ENCODE peak calls at places on chromosomes 2 and 18, in eight cellular contexts. One of them, this sample, is unnamed.
A peak's percentile ranks its signal among the peaks of the same experiment; 100 is the strongest.

GRCh38 chr2:127566576-127566975 is 31.1 kb downstream of the MYO7B start:
- DNase-seq in astrocyte of the cerebellum: no peak
- DNase-seq in small intestine: no peak
- DNase-seq in neuronal stem cell: no peak
- DNase-seq in stomach: no peak
- DNase-seq in GM06990: no peak
- DNase-seq in dorsolateral prefrontal cortex: no peak
- DNase-seq in effector memory CD4-positive, alpha-beta T cell: no peak
- DNase-seq in this sample: no peak

GRCh38 chr2:162232611-162233115 is 10.6 kb downstream of the FAP start:
- DNase-seq in astrocyte of the cerebellum: no peak
- DNase-seq in small intestine: no peak
- DNase-seq in neuronal stem cell: no peak
- DNase-seq in stomach: no peak
- DNase-seq in GM06990: no peak
- DNase-seq in dorsolateral prefrontal cortex: no peak
- DNase-seq in effector memory CD4-positive, alpha-beta T cell: no peak
- DNase-seq in this sample: no peak

GRCh38 chr2:111712940-111713339 is 171.1 kb downstream of the ANAPC1 start:
- DNase-seq in astrocyte of the cerebellum: no peak
- DNase-seq in small intestine: no peak
- DNase-seq in neuronal stem cell: no peak
- DNase-seq in stomach: no peak
- DNase-seq in GM06990: no peak
- DNase-seq in dorsolateral prefrontal cortex: no peak
- DNase-seq in effector memory CD4-positive, alpha-beta T cell: no peak
- DNase-seq in this sample: no peak

GRCh38 chr2:174595904-174596397 is 1.7 kb downstream of the WIPF1 start:
- DNase-seq in astrocyte of the cerebellum: no peak
- DNase-seq in small intestine: no peak
- DNase-seq in neuronal stem cell: no peak
- DNase-seq in stomach: no peak
- DNase-seq in GM06990: no peak
- DNase-seq in dorsolateral prefrontal cortex: no peak
- DNase-seq in effector memory CD4-positive, alpha-beta T cell: no peak
- DNase-seq in this sample: no peak

GRCh38 chr2:202589582-202589949 is 45.2 kb upstream of the FAM117B start:
- DNase-seq in astrocyte of the cerebellum: no peak
- DNase-seq in small intestine: no peak
- DNase-seq in neuronal stem cell: no peak
- DNase-seq in stomach: no peak
- DNase-seq in GM06990: no peak
- DNase-seq in dorsolateral prefrontal cortex: no peak
- DNase-seq in effector memory CD4-positive, alpha-beta T cell: no peak
- DNase-seq in this sample: no peak

GRCh38 chr2:170235860-170236638 is 58.1 kb downstream of the MYO3B start:
- DNase-seq in astrocyte of the cerebellum: peak; percentile 38
- DNase-seq in small intestine: peak; percentile 33
- DNase-seq in neuronal stem cell: peak; percentile 84
- DNase-seq in stomach: no peak
- DNase-seq in GM06990: no peak
- DNase-seq in dorsolateral prefrontal cortex: no peak
- DNase-seq in effector memory CD4-positive, alpha-beta T cell: no peak
- DNase-seq in this sample: no peak

GRCh38 chr2:191151315-191151698 is 513 bp upstream of the STAT4 start:
- DNase-seq in astrocyte of the cerebellum: no peak
- DNase-seq in small intestine: no peak
- DNase-seq in neuronal stem cell: no peak
- DNase-seq in stomach: no peak
- DNase-seq in GM06990: no peak
- DNase-seq in dorsolateral prefrontal cortex: no peak
- DNase-seq in effector memory CD4-positive, alpha-beta T cell: no peak
- DNase-seq in this sample: no peak

GRCh38 chr2:3956892-3957291 is 253.5 kb downstream of the DCDC2C start:
- DNase-seq in astrocyte of the cerebellum: no peak
- DNase-seq in small intestine: no peak
- DNase-seq in neuronal stem cell: no peak
- DNase-seq in stomach: no peak
- DNase-seq in GM06990: no peak
- DNase-seq in dorsolateral prefrontal cortex: no peak
- DNase-seq in effector memory CD4-positive, alpha-beta T cell: no peak
- DNase-seq in this sample: no peak

GRCh38 chr2:241907171-241907570 is 37.6 kb downstream of the RTP5 start:
- DNase-seq in astrocyte of the cerebellum: no peak
- DNase-seq in small intestine: no peak
- DNase-seq in neuronal stem cell: no peak
- DNase-seq in stomach: peak; percentile 20
- DNase-seq in GM06990: no peak
- DNase-seq in dorsolateral prefrontal cortex: no peak
- DNase-seq in effector memory CD4-positive, alpha-beta T cell: no peak
- DNase-seq in this sample: no peak

GRCh38 chr2:95262896-95263542 is 11.2 kb upstream of the PROM2 start:
- DNase-seq in astrocyte of the cerebellum: no peak
- DNase-seq in small intestine: no peak
- DNase-seq in neuronal stem cell: no peak
- DNase-seq in stomach: peak; percentile 8
- DNase-seq in GM06990: no peak
- DNase-seq in dorsolateral prefrontal cortex: no peak
- DNase-seq in effector memory CD4-positive, alpha-beta T cell: no peak
- DNase-seq in this sample: no peak

GRCh38 chr18:32772580-32773186 is at the start of gene KLHL14:
- DNase-seq in astrocyte of the cerebellum: no peak
- DNase-seq in small intestine: no peak
- DNase-seq in neuronal stem cell: no peak
- DNase-seq in stomach: no peak
- DNase-seq in GM06990: peak; percentile 38
- DNase-seq in dorsolateral prefrontal cortex: no peak
- DNase-seq in effector memory CD4-positive, alpha-beta T cell: no peak
- DNase-seq in this sample: no peak

GRCh38 chr2:39059366-39059952 is 61.4 kb downstream of the SOS1 start:
- DNase-seq in astrocyte of the cerebellum: peak; percentile 53
- DNase-seq in small intestine: peak; percentile 48
- DNase-seq in neuronal stem cell: peak; percentile 24
- DNase-seq in stomach: no peak
- DNase-seq in GM06990: peak; percentile 14
- DNase-seq in dorsolateral prefrontal cortex: no peak
- DNase-seq in effector memory CD4-positive, alpha-beta T cell: no peak
- DNase-seq in this sample: no peak

GRCh38 chr18:48792141-48792540 is 158.6 kb downstream of the SMAD7 start:
- DNase-seq in astrocyte of the cerebellum: no peak
- DNase-seq in small intestine: no peak
- DNase-seq in neuronal stem cell: no peak
- DNase-seq in stomach: no peak
- DNase-seq in GM06990: no peak
- DNase-seq in dorsolateral prefrontal cortex: no peak
- DNase-seq in effector memory CD4-positive, alpha-beta T cell: no peak
- DNase-seq in this sample: peak; percentile 3

DNA sequence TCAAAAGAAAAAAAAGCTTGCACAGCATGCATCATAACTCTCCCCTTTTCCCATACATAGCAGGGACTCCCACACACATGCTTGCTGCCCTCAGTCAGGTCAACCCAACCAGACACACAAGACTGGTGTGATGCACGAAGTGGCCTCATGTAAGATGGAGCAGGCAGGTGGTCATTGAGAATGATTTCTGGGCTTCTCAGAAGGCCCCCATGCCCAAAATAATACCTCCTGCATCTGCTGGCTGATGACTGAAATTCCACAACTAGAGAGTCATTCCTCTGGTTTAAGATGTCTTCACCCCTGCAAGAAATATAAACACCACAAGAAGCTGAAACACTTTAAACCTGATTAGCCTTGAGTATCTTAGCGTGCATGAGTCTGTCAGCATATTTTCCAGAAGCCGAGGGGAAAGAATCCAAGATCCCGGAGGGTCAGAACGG is 131.1 kb downstream of the AFF3 start:
- DNase-seq in astrocyte of the cerebellum: peak; percentile 90
- DNase-seq in small intestine: no peak
- DNase-seq in neuronal stem cell: no peak
- DNase-seq in stomach: no peak
- DNase-seq in GM06990: no peak
- DNase-seq in dorsolateral prefrontal cortex: no peak
- DNase-seq in effector memory CD4-positive, alpha-beta T cell: no peak
- DNase-seq in this sample: no peak
- H3K4me3 ChIP-seq in astrocyte of the cerebellum: no peak overlapping the region
- H3K4me3 ChIP-seq in small intestine: no peak overlapping the region
- H3K4me3 ChIP-seq in neuronal stem cell: no peak overlapping the region
- H3K4me3 ChIP-seq in stomach: no peak overlapping the region
- H3K4me3 ChIP-seq in GM06990: no peak overlapping the region
- H3K4me3 ChIP-seq in dorsolateral prefrontal cortex: no peak overlapping the region
- H3K4me3 ChIP-seq in effector memory CD4-positive, alpha-beta T cell: no peak overlapping the region
- H3K4me3 ChIP-seq in this sample: no peak overlapping the region

DNA sequence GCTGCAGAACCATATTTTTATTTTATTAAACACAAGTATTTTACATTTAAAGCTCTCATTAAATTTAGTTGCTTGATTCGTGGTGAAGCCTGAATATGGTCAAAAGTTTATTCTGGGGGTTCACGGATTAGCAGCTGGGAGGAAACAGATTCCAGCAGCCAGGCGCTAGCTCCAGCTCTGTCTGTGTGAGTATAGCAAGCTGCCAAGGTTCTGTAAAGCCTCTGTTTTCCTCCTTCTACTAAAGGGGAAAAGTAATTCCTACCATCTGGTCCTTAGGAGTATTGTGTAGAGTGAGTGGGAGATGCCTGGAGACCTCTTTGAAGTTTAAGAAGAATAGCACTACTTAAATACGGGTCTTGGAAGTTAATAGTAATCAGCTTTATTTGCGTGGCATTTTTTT is 22.6 kb downstream of the GATA6 start:
- DNase-seq in astrocyte of the cerebellum: no peak
- DNase-seq in small intestine: no peak
- DNase-seq in neuronal stem cell: no peak
- DNase-seq in stomach: no peak
- DNase-seq in GM06990: no peak
- DNase-seq in dorsolateral prefrontal cortex: no peak
- DNase-seq in effector memory CD4-positive, alpha-beta T cell: no peak
- DNase-seq in this sample: no peak
- H3K4me3 ChIP-seq in astrocyte of the cerebellum: no peak overlapping the region
- H3K4me3 ChIP-seq in small intestine: no peak overlapping the region
- H3K4me3 ChIP-seq in neuronal stem cell: no peak overlapping the region
- H3K4me3 ChIP-seq in stomach: no peak overlapping the region
- H3K4me3 ChIP-seq in GM06990: no peak overlapping the region
- H3K4me3 ChIP-seq in dorsolateral prefrontal cortex: no peak overlapping the region
- H3K4me3 ChIP-seq in effector memory CD4-positive, alpha-beta T cell: no peak overlapping the region
- H3K4me3 ChIP-seq in this sample: no peak overlapping the region

DNA sequence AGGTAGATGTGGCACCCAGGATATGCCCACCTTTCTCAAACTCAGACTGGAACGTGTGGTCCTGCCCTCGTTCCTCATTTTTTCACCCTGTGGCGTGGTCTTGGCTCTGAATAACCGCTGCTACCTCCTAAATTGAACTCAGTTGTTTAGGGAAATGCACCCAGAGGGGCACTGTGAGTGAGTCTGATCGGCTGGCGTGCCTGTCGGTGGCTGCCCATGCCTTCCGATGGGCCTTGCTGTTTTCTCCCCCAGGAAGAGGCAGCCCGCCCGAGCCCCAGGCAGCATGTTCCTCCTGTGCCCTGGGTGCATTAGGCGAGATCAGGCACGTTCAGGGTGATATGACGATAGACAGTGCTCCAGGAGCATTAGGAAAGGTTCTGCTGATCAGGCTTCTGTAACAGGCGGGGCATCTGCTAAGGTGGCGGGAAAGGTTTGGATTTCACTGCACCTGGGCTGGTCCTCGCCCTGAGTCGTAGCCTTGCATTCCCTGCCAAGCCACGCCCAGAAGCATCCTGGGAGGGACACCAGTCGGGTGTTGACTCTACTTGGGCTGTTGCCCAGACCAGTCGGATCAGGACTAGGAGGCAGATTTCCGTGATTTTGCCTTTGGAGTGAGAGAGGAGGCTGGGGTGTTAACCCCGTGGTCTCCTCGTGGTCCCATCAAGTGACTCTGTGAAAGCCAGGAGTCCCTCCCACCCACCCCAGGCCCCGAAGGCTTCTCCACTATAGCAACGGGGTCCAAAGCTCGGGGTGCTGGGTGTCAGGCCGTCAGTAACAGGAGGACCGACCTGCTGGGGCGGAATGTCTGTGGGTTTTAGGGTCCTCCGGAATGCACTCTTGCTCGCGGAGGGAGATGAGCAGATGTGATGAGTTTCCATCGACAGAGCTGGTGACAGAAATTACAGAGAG is 75.1 kb downstream of the SH3BP4 start:
- DNase-seq in astrocyte of the cerebellum: no peak
- DNase-seq in small intestine: peak; percentile 90
- DNase-seq in neuronal stem cell: no peak
- DNase-seq in stomach: peak; percentile 96
- DNase-seq in GM06990: no peak
- DNase-seq in dorsolateral prefrontal cortex: no peak
- DNase-seq in effector memory CD4-positive, alpha-beta T cell: no peak
- DNase-seq in this sample: peak; percentile 95
- H3K4me3 ChIP-seq in astrocyte of the cerebellum: no peak overlapping the region
- H3K4me3 ChIP-seq in small intestine: no peak overlapping the region
- H3K4me3 ChIP-seq in neuronal stem cell: no peak overlapping the region
- H3K4me3 ChIP-seq in stomach: no peak overlapping the region
- H3K4me3 ChIP-seq in GM06990: no peak overlapping the region
- H3K4me3 ChIP-seq in dorsolateral prefrontal cortex: no peak overlapping the region
- H3K4me3 ChIP-seq in effector memory CD4-positive, alpha-beta T cell: no peak overlapping the region
- H3K4me3 ChIP-seq in this sample: no peak overlapping the region

GRCh38 chr2:180705551-180705950 is 274.9 kb upstream of the UBE2E3 start:
- DNase-seq in astrocyte of the cerebellum: no peak
- DNase-seq in small intestine: no peak
- DNase-seq in neuronal stem cell: no peak
- DNase-seq in stomach: no peak
- DNase-seq in GM06990: no peak
- DNase-seq in dorsolateral prefrontal cortex: no peak
- DNase-seq in effector memory CD4-positive, alpha-beta T cell: no peak
- DNase-seq in this sample: no peak

GRCh38 chr2:180709392-180710145 is 270.8 kb upstream of the UBE2E3 start:
- DNase-seq in astrocyte of the cerebellum: no peak
- DNase-seq in small intestine: no peak
- DNase-seq in neuronal stem cell: no peak
- DNase-seq in stomach: no peak
- DNase-seq in GM06990: no peak
- DNase-seq in dorsolateral prefrontal cortex: no peak
- DNase-seq in effector memory CD4-positive, alpha-beta T cell: no peak
- DNase-seq in this sample: no peak

GRCh38 chr2:180706694-180707093 is 273.7 kb upstream of the UBE2E3 start:
- DNase-seq in astrocyte of the cerebellum: no peak
- DNase-seq in small intestine: no peak
- DNase-seq in neuronal stem cell: no peak
- DNase-seq in stomach: no peak
- DNase-seq in GM06990: no peak
- DNase-seq in dorsolateral prefrontal cortex: no peak
- DNase-seq in effector memory CD4-positive, alpha-beta T cell: no peak
- DNase-seq in this sample: no peak

GRCh38 chr2:180707175-180707866 is 273.1 kb upstream of the UBE2E3 start:
- DNase-seq in astrocyte of the cerebellum: no peak
- DNase-seq in small intestine: peak; percentile 54
- DNase-seq in neuronal stem cell: no peak
- DNase-seq in stomach: no peak
- DNase-seq in GM06990: no peak
- DNase-seq in dorsolateral prefrontal cortex: no peak
- DNase-seq in effector memory CD4-positive, alpha-beta T cell: no peak
- DNase-seq in this sample: no peak

DNA sequence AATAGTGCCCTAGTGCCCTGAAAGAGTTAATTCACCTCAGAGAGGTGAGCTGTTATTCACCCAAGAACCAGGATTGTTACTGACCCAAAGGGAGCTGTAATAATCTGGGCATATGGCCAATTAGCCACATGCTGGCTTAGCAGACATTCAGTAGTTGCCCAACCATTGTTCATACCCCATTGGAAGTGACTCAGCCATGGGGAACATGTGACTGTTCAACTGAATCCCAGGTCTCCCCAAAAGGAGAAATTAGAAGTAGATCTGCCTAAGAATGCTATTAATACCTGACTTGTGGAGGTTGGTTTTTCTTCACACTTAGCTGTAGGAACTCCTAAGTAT is 272.6 kb upstream of the UBE2E3 start:
- DNase-seq in astrocyte of the cerebellum: peak; percentile 82
- DNase-seq in small intestine: peak; percentile 65
- DNase-seq in neuronal stem cell: peak; percentile 26
- DNase-seq in stomach: no peak
- DNase-seq in GM06990: no peak
- DNase-seq in dorsolateral prefrontal cortex: no peak
- DNase-seq in effector memory CD4-positive, alpha-beta T cell: no peak
- DNase-seq in this sample: no peak
- H3K4me3 ChIP-seq in astrocyte of the cerebellum: no peak overlapping the region
- H3K4me3 ChIP-seq in small intestine: no peak overlapping the region
- H3K4me3 ChIP-seq in neuronal stem cell: no peak overlapping the region
- H3K4me3 ChIP-seq in stomach: no peak overlapping the region
- H3K4me3 ChIP-seq in GM06990: no peak overlapping the region
- H3K4me3 ChIP-seq in dorsolateral prefrontal cortex: no peak overlapping the region
- H3K4me3 ChIP-seq in effector memory CD4-positive, alpha-beta T cell: no peak overlapping the region
- H3K4me3 ChIP-seq in this sample: no peak overlapping the region

This sample was measured in breast epithelium.